ENCODE peak calls at places on chromosomes 16 and 17, in six cellular contexts. D, M, I, E, U and L are unnamed samples.

GRCh38 chr16:4344659-4345438 is 6.3 kb downstream of the PAM16 start:
- DNase-seq in D (no peak), M (no peak), I (no peak), E (peak; percentile 25), U (no peak), L (no peak)

GRCh38 chr16:10754941-10755340 is 11.3 kb downstream of the NUBP1 start:
- DNase-seq in D (peak; percentile 83), M (no peak), I (no peak), E (no peak), U (peak; percentile 58), L (no peak)

GRCh38 chr17:68047153-68047846 is 11.8 kb downstream of the KPNA2 start:
- DNase-seq in D (no peak), M (no peak), I (no peak), E (no peak), U (no peak), L (no peak)

GRCh38 chr17:71709271-71709670 is 411.5 kb upstream of the SOX9 start:
- DNase-seq in D (no peak), M (no peak), I (no peak), E (no peak), U (no peak), L (no peak)

GRCh38 chr17:66306413-66306812 is 4.0 kb downstream of the PRKCA start:
- DNase-seq in D (no peak), M (no peak), I (no peak), E (no peak), U (peak; percentile 79), L (no peak)

GRCh38 chr17:82950525-82951102 is 110.8 kb upstream of the ZNF750 start:
- DNase-seq in D (no peak), M (no peak), I (no peak), E (no peak), U (no peak), L (no peak)

GRCh38 chr17:72666519-72666874 is 426.0 kb downstream of the SLC39A11 start:
- DNase-seq in D (no peak), M (no peak), I (no peak), E (no peak), U (no peak), L (no peak)

GRCh38 chr16:78065344-78065743 is 34.1 kb upstream of the WWOX start:
- DNase-seq in D (no peak), M (no peak), I (no peak), E (no peak), U (no peak), L (no peak)

GRCh38 chr17:41530062-41531048 is 2.2 kb upstream of the KRT19 start:
- DNase-seq in D (peak; percentile 96), M (peak; percentile 52), I (no peak), E (peak; percentile 57), U (peak; percentile 80), L (peak; percentile 68)

GRCh38 chr17:28008526-28008925 is 34.0 kb upstream of the NLK start:
- DNase-seq in D (peak; percentile 81), M (peak; percentile 66), I (no peak), E (peak; percentile 93), U (peak; percentile 76), L (peak; percentile 82)

GRCh38 chr16:69861276-69862030 is 89.7 kb upstream of the CLEC18A start:
- DNase-seq in D (peak; percentile 45), M (no peak), I (no peak), E (no peak), U (peak; percentile 73), L (no peak)

GRCh38 chr17:1156864-1157263 is 22.9 kb downstream of the ABR start:
- DNase-seq in D (no peak), M (no peak), I (no peak), E (no peak), U (no peak), L (no peak)

GRCh38 chr16:56911771-56912541 is 20.0 kb upstream of the HERPUD1 start:
- DNase-seq in D (peak; percentile 40), M (peak; percentile 72), I (no peak), E (no peak), U (peak; percentile 82), L (no peak)

GRCh38 chr16:85286066-85286712 is 173.9 kb upstream of the CIBAR2 start:
- DNase-seq in D (no peak), M (no peak), I (no peak), E (no peak), U (peak; percentile 51), L (no peak)

GRCh38 chr17:35540589-35541404 is 3.3 kb upstream of the SLFN12L start:
- DNase-seq in D (no peak), M (peak; percentile 82), I (peak; percentile 16), E (no peak), U (peak; percentile 68), L (peak; percentile 87)

GRCh38 chr17:33765871-33766270 is 472.8 kb upstream of the ASIC2 start:
- DNase-seq in D (no peak), M (no peak), I (no peak), E (no peak), U (no peak), L (no peak)

GRCh38 chr16:11949527-11949926 is 7.7 kb upstream of the NPIPB2 start:
- DNase-seq in D (peak; percentile 51), M (peak; percentile 67), I (no peak), E (peak; percentile 82), U (peak; percentile 56), L (peak; percentile 75)

GRCh38 chr17:36731806-36732205 is 130.4 kb downstream of the MRM1 start:
- DNase-seq in D (no peak), M (no peak), I (no peak), E (peak; percentile 32), U (no peak), L (no peak)

GRCh38 chr17:81733507-81734404 is 21.7 kb downstream of the SLC25A10 start:
- DNase-seq in D (peak; percentile 40), M (peak; percentile 80), I (peak; percentile 36), E (peak; percentile 88), U (peak; percentile 72), L (peak; percentile 84)

GRCh38 chr16:56888806-56889205 is 23.8 kb downstream of the SLC12A3 start:
- DNase-seq in D (no peak), M (peak; percentile 91), I (no peak), E (no peak), U (no peak), L (no peak)

GRCh38 chr16:27222499-27223225 is 19.3 kb downstream of the KDM8 start:
- DNase-seq in D (no peak), M (no peak), I (no peak), E (no peak), U (peak; percentile 47), L (no peak)

GRCh38 chr17:61309857-61310256 is 89.8 kb upstream of the TBX2 start:
- DNase-seq in D (peak; percentile 69), M (no peak), I (no peak), E (no peak), U (peak; percentile 89), L (no peak)

GRCh38 chr17:69961488-69962145 is 113.4 kb upstream of the KCNJ16 start:
- DNase-seq in D (no peak), M (peak; percentile 1), I (no peak), E (no peak), U (no peak), L (no peak)

GRCh38 chr17:20066253-20066652 is 57.1 kb downstream of the SPECC1 start:
- DNase-seq in D (peak; percentile 72), M (no peak), I (no peak), E (peak; percentile 36), U (peak; percentile 79), L (no peak)